ENCODE peak calls at places on chromosomes 12 and 14, in four cellular contexts. B, C, A and Z are unnamed samples. For H3K27me3, the result is how much of the 10 kb centered on the place peaks cover.

GRCh38 chr14:75018684-75019083 is 16.0 kb downstream of the EIF2B2 start:
- DNase-seq in A (no peak), C (no peak), B (no peak), Z (no peak)

GRCh38 chr14:100641274-100641860 is 54.1 kb upstream of the BEGAIN start:
- DNase-seq in C (no peak), B (no peak), A (no peak), Z (no peak)

GRCh38 chr14:73245401-73246325 is 8.4 kb downstream of the PAPLN start:
- DNase-seq in C (no peak), A (peak), B (no peak), Z (no peak)

GRCh38 chr12:32159925-32160324 is 53.3 kb downstream of the BICD1 start:
- DNase-seq in B (no peak), C (no peak), A (peak), Z (no peak)

GRCh38 chr12:69341328-69341727 is 6.9 kb upstream of the LYZ start:
- DNase-seq in C (no peak), A (peak), B (no peak), Z (no peak)

GRCh38 chr14:75456069-75457023 is 28.5 kb downstream of the JDP2 start:
- DNase-seq in B (no peak), C (no peak), A (no peak), Z (no peak)

GRCh38 chr14:35944847-35945246 is 118.7 kb downstream of the BRMS1L start:
- DNase-seq in A (peak), B (no peak), C (no peak), Z (no peak)

GRCh38 chr14:67837011-67837624 is 17.5 kb downstream of the RAD51B start:
- DNase-seq in A (peak), B (peak), C (no peak), Z (peak)

GRCh38 chr14:99230271-99231141 is 41.5 kb downstream of the BCL11B start:
- DNase-seq in C (no peak), B (no peak), A (no peak), Z (no peak)

GRCh38 chr12:121797937-121798801 is 4.7 kb upstream of the RHOF start:
- DNase-seq in B (no peak), A (no peak), C (no peak), Z (no peak)

GRCh38 chr12:112905451-112906089 is 1.2 kb upstream of the OAS1 start:
- DNase-seq in A (peak), B (no peak), C (no peak), Z (no peak)

DNA sequence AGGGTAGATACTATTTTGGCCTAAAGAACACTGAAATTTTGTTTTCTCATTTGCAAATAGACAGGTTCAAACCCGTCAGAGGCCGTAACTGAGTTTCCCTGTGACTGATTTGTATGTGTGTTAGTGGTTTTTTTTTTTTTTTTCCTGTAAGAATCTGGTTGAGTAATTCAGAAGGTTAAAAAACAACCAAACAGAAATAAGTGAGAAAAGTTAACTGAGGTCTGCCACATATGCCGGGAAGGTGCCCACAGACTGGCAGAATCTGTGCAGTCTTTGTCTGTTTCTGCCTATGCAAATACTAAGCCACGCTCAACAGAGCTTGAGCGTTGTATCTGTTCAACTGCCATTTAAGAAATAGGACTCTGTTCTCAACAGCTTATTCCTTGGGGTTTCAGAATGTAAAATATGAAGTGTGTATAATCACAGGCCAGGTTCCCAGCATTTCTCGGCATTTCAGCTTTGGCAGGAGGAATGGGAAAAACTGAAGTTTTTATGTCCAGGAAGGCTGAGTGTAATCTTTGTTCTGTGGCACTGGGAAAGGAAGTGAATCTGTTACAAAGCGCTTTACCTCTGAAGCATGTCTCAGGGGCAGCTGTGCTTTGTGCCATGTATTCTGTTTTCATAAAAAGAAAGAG is 181.9 kb downstream of the PRKCH start:
- DNase-seq in B (no peak), A (peak), C (no peak), Z (no peak)
- TF ChIP-seq CTCF in B (no peak), A (no peak), C (no peak), Z (no peak)

DNA sequence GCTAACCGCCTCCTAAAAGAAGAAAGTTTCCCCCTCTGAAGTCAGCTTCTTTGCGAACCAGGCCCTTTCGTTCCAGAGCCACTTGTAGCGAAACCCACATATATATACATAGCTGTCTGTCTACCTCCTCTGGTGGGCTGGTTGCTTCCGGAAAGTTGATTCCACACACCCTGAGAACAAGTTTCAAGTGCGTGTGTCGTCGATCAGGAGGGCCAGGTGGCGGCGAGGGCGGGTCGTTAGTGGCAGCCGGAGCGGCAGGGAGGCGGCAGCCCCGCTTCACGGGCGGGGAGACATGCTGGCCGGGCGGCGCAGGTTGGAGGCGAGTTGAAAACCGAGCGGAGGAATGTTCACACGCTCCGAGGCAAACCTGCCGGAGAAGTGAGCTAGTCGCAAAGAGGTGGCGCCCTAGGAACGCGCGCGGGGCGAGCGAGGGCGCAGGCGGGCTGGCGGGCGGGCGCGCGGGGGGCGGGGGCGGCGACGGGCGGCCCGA is 2.6 kb downstream of the PTHLH start:
- DNase-seq in A (peak), C (no peak), B (peak), Z (no peak)
- H3K27me3 ChIP-seq in A (under half), C (half or more), B (half or more), Z (under half)

GRCh38 chr12:45494279-45494678 is 235.2 kb upstream of the ARID2 start:
- DNase-seq in A (no peak), B (no peak), C (no peak), Z (no peak)

GRCh38 chr12:45490232-45490881 is 239.1 kb upstream of the ARID2 start:
- DNase-seq in B (no peak), C (no peak), A (no peak), Z (no peak)
- TF ChIP-seq CTCF in B (no peak), C (peak), A (no peak), Z (no peak)

DNA sequence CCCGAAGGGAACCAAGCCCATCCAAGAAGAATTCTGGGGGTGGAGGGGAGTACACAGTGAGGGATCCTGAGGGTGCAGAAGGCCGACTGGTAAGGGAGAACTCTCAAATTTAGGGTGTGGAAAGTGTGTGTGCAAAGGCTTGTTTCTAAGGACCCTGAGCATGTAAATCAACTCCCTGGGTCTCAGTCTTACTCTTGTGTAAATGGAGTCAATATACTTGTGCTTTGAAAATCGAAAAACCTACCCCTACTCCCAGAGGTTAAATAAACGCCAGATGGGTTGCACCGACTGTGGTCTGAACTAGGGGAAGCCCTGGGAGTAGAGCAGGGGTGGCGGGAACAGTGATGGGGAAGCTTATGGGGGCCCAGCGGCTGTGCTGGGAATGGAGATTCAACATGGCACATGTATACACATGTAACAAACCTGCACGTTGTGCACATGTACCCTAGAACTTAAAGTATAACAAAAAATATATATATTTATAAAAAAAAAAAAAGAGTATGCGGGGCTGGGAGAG is 6.0 kb downstream of the B4GALNT1 start:
- DNase-seq in C (no peak), A (no peak), B (no peak), Z (no peak)
- H3K27me3 ChIP-seq in C (half or more), A (under half), B (half or more), Z (under half)

GRCh38 chr12:108850854-108851573 is 6.4 kb downstream of the SSH1 start:
- DNase-seq in C (no peak), B (no peak), A (no peak), Z (peak)
- TF ChIP-seq CTCF in C (no peak), B (peak), A (no peak), Z (no peak)

GRCh38 chr12:5430639-5431603 is 987 bp upstream of the NTF3 start:
- DNase-seq in A (no peak), B (no peak), C (no peak), Z (no peak)
- H3K27me3 ChIP-seq in A (under half), B (half or more), C (half or more), Z (under half)

DNA sequence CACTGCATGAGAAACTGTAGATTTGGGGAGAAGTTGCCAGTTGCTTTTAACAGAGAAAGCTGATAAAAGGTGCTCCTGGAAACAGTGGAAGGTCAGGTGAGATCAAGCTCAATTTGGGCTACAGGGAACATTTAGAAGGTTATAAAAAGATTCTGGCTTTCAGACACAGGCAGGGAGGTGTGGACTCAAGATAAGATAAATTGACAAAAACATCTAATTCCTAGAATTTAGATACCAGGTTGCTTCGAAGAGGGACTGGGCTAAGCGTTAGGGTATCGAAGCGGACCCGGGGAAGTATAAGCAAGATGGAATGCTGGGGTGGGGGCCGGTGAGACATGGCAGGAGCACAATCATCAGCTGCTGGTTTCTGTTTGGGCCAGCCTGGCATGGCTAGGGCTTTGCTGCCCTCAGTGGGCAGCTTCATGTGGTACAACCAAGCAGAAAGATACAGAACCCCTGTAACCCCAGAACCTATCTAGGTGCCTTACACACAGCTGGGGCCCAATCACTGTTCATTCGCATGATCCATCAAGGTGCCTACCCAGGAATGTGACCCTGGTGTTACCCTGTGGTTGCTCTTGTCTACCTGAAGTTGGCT is 15.0 kb upstream of the CELA1 start:
- DNase-seq in B (no peak), A (no peak), C (no peak), Z (no peak)
- TF ChIP-seq CTCF in B (no peak), A (no peak), C (no peak), Z (no peak)